ENCODE peak calls at places on chromosomes 2 and 18, in five cellular contexts. W is foreskin keratinocyte, B is fibroblast of lung, K is body of pancreas, M is ovary. F is an unnamed sample.

GRCh38 chr2:128727914-128728313 is 409.2 kb upstream of the HS6ST1 start:
- DNase-seq in W (peak), B (peak), K (no peak), M (peak), F (peak)

GRCh38 chr18:54330768-54331548 is 26.7 kb downstream of the STARD6 start:
- DNase-seq in W (no peak), B (no peak), K (no peak), M (no peak), F (no peak)

GRCh38 chr18:58539659-58540380 is 89.1 kb downstream of the ALPK2 start:
- DNase-seq in W (no peak), B (no peak), K (no peak), M (no peak), F (peak)

GRCh38 chr2:171087547-171087946 is 73.1 kb downstream of the TLK1 start:
- DNase-seq in W (no peak), B (no peak), K (no peak), M (no peak), F (no peak)

GRCh38 chr2:17649026-17649425 is 104.6 kb downstream of the SMC6 start:
- DNase-seq in W (no peak), B (no peak), K (no peak), M (no peak), F (no peak)

GRCh38 chr18:73923866-73924265 is 223.8 kb downstream of the FBXO15 start:
- DNase-seq in W (no peak), B (no peak), K (no peak), M (no peak), F (no peak)

GRCh38 chr2:217090024-217090473 is 230.2 kb upstream of the TNP1 start:
- DNase-seq in W (no peak), B (peak), K (no peak), M (no peak), F (no peak)

GRCh38 chr2:62501794-62502500 is 4.0 kb downstream of the TMEM17 start:
- DNase-seq in W (peak), B (peak), K (no peak), M (no peak), F (peak)

GRCh38 chr2:37593024-37593423 is 78.4 kb downstream of the CDC42EP3 start:
- DNase-seq in W (no peak), B (no peak), K (no peak), M (no peak), F (no peak)

GRCh38 chr2:148136441-148136840 is 115.5 kb downstream of the MBD5 start:
- DNase-seq in W (no peak), B (no peak), K (no peak), M (no peak), F (no peak)

GRCh38 chr18:45277870-45278269 is 337.4 kb upstream of the SLC14A2 start:
- DNase-seq in W (no peak), B (no peak), K (no peak), M (no peak), F (no peak)

GRCh38 chr18:45280486-45281263 is 334.6 kb upstream of the SLC14A2 start:
- DNase-seq in W (no peak), B (no peak), K (no peak), M (no peak), F (no peak)

GRCh38 chr18:45276878-45277277 is 338.4 kb upstream of the SLC14A2 start:
- DNase-seq in W (no peak), B (no peak), K (no peak), M (no peak), F (no peak)

GRCh38 chr18:45274026-45274425 is 341.2 kb upstream of the SLC14A2 start:
- DNase-seq in W (no peak), B (peak), K (peak), M (no peak), F (no peak)

DNA sequence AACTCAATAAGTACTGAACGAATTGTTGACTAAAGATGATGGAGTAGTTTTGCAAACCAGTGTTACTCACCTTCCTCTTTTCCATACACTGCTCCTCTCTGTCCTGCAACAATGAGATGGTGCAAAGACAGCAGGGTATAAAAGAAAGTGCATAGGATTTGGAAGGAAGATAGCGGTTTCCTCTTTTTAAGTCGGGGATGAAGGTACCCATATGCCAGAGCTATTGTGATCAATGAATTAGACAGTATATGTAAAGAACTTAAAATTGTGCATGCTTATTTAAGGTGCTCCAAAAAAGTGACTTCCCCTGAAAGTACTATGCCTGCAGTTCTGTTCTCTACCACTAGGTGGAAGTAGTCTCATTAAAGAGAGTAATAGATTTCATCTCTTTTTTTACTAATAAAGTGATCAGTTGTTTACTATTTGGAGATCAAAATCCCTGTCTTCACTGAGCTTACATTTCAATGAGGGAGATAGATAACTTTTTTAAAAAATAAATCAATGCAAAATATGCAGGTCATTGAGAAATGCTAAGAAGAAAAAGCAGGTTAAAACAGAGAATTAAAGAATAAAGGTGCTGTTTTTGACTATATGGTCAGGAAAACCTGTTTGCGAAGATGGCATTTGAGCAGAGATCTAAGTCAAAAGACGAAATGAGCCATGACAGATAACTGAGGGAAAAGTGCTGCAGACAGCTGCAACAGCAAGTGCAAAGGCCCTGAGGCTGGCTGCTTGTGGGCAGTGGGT is 339.7 kb upstream of the SLC14A2 start:
- DNase-seq in W (no peak), B (peak), K (no peak), M (no peak), F (peak)
- TF ChIP-seq CTCF in W (peak), B (peak), K (peak), M (no peak), F (peak)

DNA sequence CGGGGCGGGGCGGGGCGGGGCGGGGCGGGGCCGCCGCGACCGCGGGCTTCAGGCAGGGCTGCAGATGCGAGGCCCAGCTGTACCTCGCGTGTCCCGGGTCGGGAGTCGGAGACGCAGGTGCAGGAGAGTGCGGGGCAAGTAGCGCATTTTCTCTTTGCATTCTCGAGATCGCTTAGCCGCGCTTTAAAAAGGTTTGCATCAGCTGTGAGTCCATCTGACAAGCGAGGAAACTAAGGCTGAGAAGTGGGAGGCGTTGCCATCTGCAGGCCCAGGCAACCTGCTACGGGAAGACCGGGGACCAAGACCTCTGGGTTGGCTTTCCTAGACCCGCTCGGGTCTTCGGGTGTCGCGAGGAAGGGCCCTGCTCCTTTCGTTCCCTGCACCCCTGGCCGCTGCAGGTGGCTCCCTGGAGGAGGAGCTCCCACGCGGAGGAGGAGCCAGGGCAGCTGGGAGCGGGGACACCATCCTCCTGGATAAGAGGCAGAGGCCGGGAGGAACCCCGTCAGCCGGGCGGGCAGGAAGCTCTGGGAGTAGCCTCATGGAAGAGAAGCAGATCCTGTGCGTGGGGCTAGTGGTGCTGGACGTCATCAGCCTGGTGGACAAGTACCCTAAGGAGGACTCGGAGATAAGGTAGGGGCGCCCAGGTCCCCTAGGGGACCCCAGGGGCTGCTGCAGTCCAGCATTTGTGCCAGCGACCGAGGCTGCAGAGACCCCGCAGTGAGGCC is at the start of gene KHK:
- DNase-seq in W (no peak), B (no peak), K (peak), M (peak), F (peak)
- TF ChIP-seq CTCF in W (no peak), B (no peak), K (no peak), M (no peak), F (no peak)

GRCh38 chr18:22683786-22684185 is 249.3 kb upstream of the RBBP8 start:
- DNase-seq in W (no peak), B (no peak), K (no peak), M (no peak), F (no peak)

GRCh38 chr18:22683196-22683676 is 249.9 kb upstream of the RBBP8 start:
- DNase-seq in W (no peak), B (peak), K (peak), M (peak), F (peak)

GRCh38 chr18:22682720-22683119 is 250.4 kb upstream of the RBBP8 start:
- DNase-seq in W (no peak), B (no peak), K (no peak), M (no peak), F (no peak)

GRCh38 chr18:22680968-22681367 is 252.2 kb upstream of the RBBP8 start:
- DNase-seq in W (no peak), B (no peak), K (no peak), M (no peak), F (no peak)

DNA sequence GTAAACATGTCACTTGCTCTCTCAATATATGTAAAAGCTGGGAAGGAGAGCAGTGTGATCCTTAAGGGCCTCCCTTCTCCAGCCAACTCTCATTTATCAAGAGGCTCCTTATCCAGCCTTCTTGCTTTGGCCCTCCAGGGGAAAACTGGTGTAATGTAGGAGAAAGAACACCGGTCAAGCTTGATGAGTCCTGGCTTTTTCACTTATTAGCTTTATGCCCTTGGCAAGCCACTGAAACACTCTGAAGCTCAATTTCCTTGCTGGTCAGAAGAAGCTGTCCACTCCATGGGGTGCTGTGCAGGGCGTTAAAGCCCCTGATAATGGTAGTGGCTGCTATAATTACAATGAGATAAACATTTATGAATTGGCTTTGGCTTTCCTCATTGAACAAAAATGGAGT is 251.2 kb upstream of the RBBP8 start:
- DNase-seq in W (no peak), B (no peak), K (no peak), M (no peak), F (no peak)
- TF ChIP-seq CTCF in W (no peak), B (no peak), K (no peak), M (no peak), F (no peak)

GRCh38 chr18:48896875-48897511 is 53.8 kb downstream of the SMAD7 start:
- DNase-seq in W (no peak), B (peak), K (no peak), M (no peak), F (no peak)
- TF ChIP-seq CTCF in W (no peak), B (peak), K (no peak), M (no peak), F (no peak)